ENCODE peak calls at places on chromosomes 12 and 14, in ten cellular contexts. H, L, K, O, S, F, N, C, V and U are unnamed samples.

GRCh38 chr12:26715232-26715631 is 117.8 kb downstream of the ITPR2 start:
- DNase-seq in O (no peak), S (no peak), K (no peak), N (no peak), F (no peak), L (no peak), C (no peak), V (no peak), H (no peak), U (no peak)

GRCh38 chr14:78405071-78405856 is 235.1 kb downstream of the NRXN3 start:
- DNase-seq in O (no peak), S (no peak), K (no peak), H (no peak), C (no peak), F (no peak), L (peak; percentile 35), N (no peak), V (no peak), U (no peak)

GRCh38 chr12:121278450-121279375 is 17.8 kb downstream of the CAMKK2 start:
- DNase-seq in F (peak; percentile 39), K (no peak), C (no peak), L (no peak), N (no peak), H (no peak), S (no peak), V (peak; percentile 87), O (no peak), U (no peak)

GRCh38 chr12:27785882-27786570 is 6.0 kb upstream of the MANSC4 start:
- DNase-seq in L (no peak), N (no peak), V (peak; percentile 44), H (no peak), O (no peak), K (no peak), F (no peak), S (peak; percentile 31), C (no peak), U (no peak)

GRCh38 chr12:112198120-112198733 is 72.9 kb downstream of the TRAFD1 start:
- DNase-seq in F (peak; percentile 77), H (peak; percentile 16), C (peak; percentile 26), S (peak; percentile 73), O (peak; percentile 66), L (peak; percentile 10), K (no peak), V (peak; percentile 73), N (no peak), U (peak; percentile 13)

GRCh38 chr12:121797937-121798801 is 4.7 kb upstream of the RHOF start:
- DNase-seq in C (no peak), N (peak; percentile 54), H (no peak), S (no peak), V (peak; percentile 48), L (peak; percentile 86), F (peak; percentile 65), K (peak; percentile 92), O (peak; percentile 65), U (no peak)

GRCh38 chr14:49961270-49962222 is 68.7 kb downstream of the ARF6 start:
- DNase-seq in S (no peak), O (no peak), N (no peak), C (no peak), H (no peak), V (no peak), F (no peak), K (no peak), L (no peak), U (no peak)

GRCh38 chr12:85466906-85467305 is 186.9 kb downstream of the ALX1 start:
- DNase-seq in F (no peak), L (no peak), N (no peak), H (no peak), V (no peak), C (no peak), K (no peak), O (no peak), S (no peak), U (no peak)